ENCODE peak calls at places on chromosomes 6 and 20, in five cellular contexts. One of them, this sample, is unnamed.

GRCh38 chr20:25283221-25283951 is 35.5 kb downstream of the PYGB start:
- DNase-seq in dorsolateral prefrontal cortex: peak; percentile 8
- DNase-seq in choroid plexus epithelial cell: no peak
- DNase-seq in GM23338: no peak
- DNase-seq in endodermal cell: no peak
- DNase-seq in this sample: no peak

GRCh38 chr6:73062121-73062520 is 163.2 kb downstream of the KHDC1L start:
- DNase-seq in dorsolateral prefrontal cortex: no peak
- DNase-seq in choroid plexus epithelial cell: no peak
- DNase-seq in GM23338: no peak
- DNase-seq in endodermal cell: no peak
- DNase-seq in this sample: no peak

GRCh38 chr6:63636516-63636968 is 940 bp downstream of the PHF3 start:
- DNase-seq in dorsolateral prefrontal cortex: peak; percentile 74
- DNase-seq in choroid plexus epithelial cell: peak; percentile 45
- DNase-seq in GM23338: peak; percentile 75
- DNase-seq in endodermal cell: peak; percentile 81
- DNase-seq in this sample: peak; percentile 60

GRCh38 chr6:39362487-39362865 is 40.0 kb upstream of the KCNK16 start:
- DNase-seq in dorsolateral prefrontal cortex: peak; percentile 46
- DNase-seq in choroid plexus epithelial cell: no peak
- DNase-seq in GM23338: peak; percentile 48
- DNase-seq in endodermal cell: peak; percentile 71
- DNase-seq in this sample: no peak

GRCh38 chr20:24379116-24379927 is 90.1 kb upstream of the SYNDIG1 start:
- DNase-seq in dorsolateral prefrontal cortex: peak; percentile 44
- DNase-seq in choroid plexus epithelial cell: peak; percentile 64
- DNase-seq in GM23338: no peak
- DNase-seq in endodermal cell: no peak
- DNase-seq in this sample: no peak

GRCh38 chr6:159978291-159979135 is 9.6 kb downstream of the IGF2R start:
- DNase-seq in dorsolateral prefrontal cortex: no peak
- DNase-seq in choroid plexus epithelial cell: no peak
- DNase-seq in GM23338: peak; percentile 52
- DNase-seq in endodermal cell: peak; percentile 70
- DNase-seq in this sample: peak; percentile 81

GRCh38 chr6:24827162-24827561 is 28.4 kb upstream of the ARMH2 start:
- DNase-seq in dorsolateral prefrontal cortex: no peak
- DNase-seq in choroid plexus epithelial cell: no peak
- DNase-seq in GM23338: no peak
- DNase-seq in endodermal cell: no peak
- DNase-seq in this sample: no peak

GRCh38 chr6:72857791-72858190 is 235.9 kb downstream of the KCNQ5 start:
- DNase-seq in dorsolateral prefrontal cortex: no peak
- DNase-seq in choroid plexus epithelial cell: peak; percentile 36
- DNase-seq in GM23338: no peak
- DNase-seq in endodermal cell: no peak
- DNase-seq in this sample: no peak

GRCh38 chr20:35942243-35942642 is 12.1 kb downstream of the SCAND1 start:
- DNase-seq in dorsolateral prefrontal cortex: no peak
- DNase-seq in choroid plexus epithelial cell: no peak
- DNase-seq in GM23338: no peak
- DNase-seq in endodermal cell: no peak
- DNase-seq in this sample: no peak

GRCh38 chr20:52305029-52305645 is 113.6 kb upstream of the ZFP64 start:
- DNase-seq in dorsolateral prefrontal cortex: no peak
- DNase-seq in choroid plexus epithelial cell: no peak
- DNase-seq in GM23338: no peak
- DNase-seq in endodermal cell: no peak
- DNase-seq in this sample: no peak

GRCh38 chr20:37524859-37525708 is 2.6 kb downstream of the BLCAP start:
- DNase-seq in dorsolateral prefrontal cortex: no peak
- DNase-seq in choroid plexus epithelial cell: no peak
- DNase-seq in GM23338: no peak
- DNase-seq in endodermal cell: peak; percentile 31
- DNase-seq in this sample: no peak

GRCh38 chr6:52663120-52663934 is 7.6 kb upstream of the TMEM14A start:
- DNase-seq in dorsolateral prefrontal cortex: peak; percentile 28
- DNase-seq in choroid plexus epithelial cell: peak; percentile 89
- DNase-seq in GM23338: peak; percentile 80
- DNase-seq in endodermal cell: peak; percentile 61
- DNase-seq in this sample: peak; percentile 88

GRCh38 chr6:14865609-14866100 is 380.2 kb upstream of the JARID2 start:
- DNase-seq in dorsolateral prefrontal cortex: no peak
- DNase-seq in choroid plexus epithelial cell: peak; percentile 12
- DNase-seq in GM23338: no peak
- DNase-seq in endodermal cell: no peak
- DNase-seq in this sample: peak; percentile 28

GRCh38 chr20:17641520-17641964 is 40.5 kb downstream of the RRBP1 start:
- DNase-seq in dorsolateral prefrontal cortex: no peak
- DNase-seq in choroid plexus epithelial cell: no peak
- DNase-seq in GM23338: no peak
- DNase-seq in endodermal cell: no peak
- DNase-seq in this sample: no peak

GRCh38 chr20:41432620-41433602 is 66.3 kb upstream of the EMILIN3 start:
- DNase-seq in dorsolateral prefrontal cortex: no peak
- DNase-seq in choroid plexus epithelial cell: peak; percentile 29
- DNase-seq in GM23338: no peak
- DNase-seq in endodermal cell: no peak
- DNase-seq in this sample: peak; percentile 44

GRCh38 chr20:36344517-36345132 is 38.5 kb downstream of the DLGAP4 start:
- DNase-seq in dorsolateral prefrontal cortex: no peak
- DNase-seq in choroid plexus epithelial cell: peak; percentile 63
- DNase-seq in GM23338: peak; percentile 95
- DNase-seq in endodermal cell: peak; percentile 96
- DNase-seq in this sample: peak; percentile 26

GRCh38 chr6:63441266-63441956 is 121.6 kb upstream of the LGSN start:
- DNase-seq in dorsolateral prefrontal cortex: no peak
- DNase-seq in choroid plexus epithelial cell: no peak
- DNase-seq in GM23338: peak; percentile 28
- DNase-seq in endodermal cell: peak; percentile 61
- DNase-seq in this sample: peak; percentile 63

GRCh38 chr6:147390909-147391536 is 117.5 kb upstream of the SAMD5 start:
- DNase-seq in dorsolateral prefrontal cortex: peak; percentile 27
- DNase-seq in choroid plexus epithelial cell: peak; percentile 64
- DNase-seq in GM23338: peak; percentile 43
- DNase-seq in endodermal cell: no peak
- DNase-seq in this sample: peak; percentile 18

GRCh38 chr20:53949319-53949839 is 121.0 kb downstream of the BCAS1 start:
- DNase-seq in dorsolateral prefrontal cortex: no peak
- DNase-seq in choroid plexus epithelial cell: peak; percentile 82
- DNase-seq in GM23338: no peak
- DNase-seq in endodermal cell: no peak
- DNase-seq in this sample: peak; percentile 75

GRCh38 chr6:46815130-46815529 is 21.9 kb downstream of the MEP1A start:
- DNase-seq in dorsolateral prefrontal cortex: no peak
- DNase-seq in choroid plexus epithelial cell: no peak
- DNase-seq in GM23338: no peak
- DNase-seq in endodermal cell: no peak
- DNase-seq in this sample: no peak

GRCh38 chr20:4038676-4039075 is 23.3 kb upstream of the RNF24 start:
- DNase-seq in dorsolateral prefrontal cortex: no peak
- DNase-seq in choroid plexus epithelial cell: no peak
- DNase-seq in GM23338: no peak
- DNase-seq in endodermal cell: peak; percentile 56
- DNase-seq in this sample: no peak

GRCh38 chr6:105995403-105995699 is 90.8 kb upstream of the PRDM1 start:
- DNase-seq in dorsolateral prefrontal cortex: no peak
- DNase-seq in choroid plexus epithelial cell: no peak
- DNase-seq in GM23338: no peak
- DNase-seq in endodermal cell: no peak
- DNase-seq in this sample: no peak

GRCh38 chr6:11093065-11093590 is 506 bp upstream of the SMIM13 start:
- DNase-seq in dorsolateral prefrontal cortex: peak; percentile 30
- DNase-seq in choroid plexus epithelial cell: peak; percentile 56
- DNase-seq in GM23338: no peak
- DNase-seq in endodermal cell: no peak
- DNase-seq in this sample: peak; percentile 85

DNA sequence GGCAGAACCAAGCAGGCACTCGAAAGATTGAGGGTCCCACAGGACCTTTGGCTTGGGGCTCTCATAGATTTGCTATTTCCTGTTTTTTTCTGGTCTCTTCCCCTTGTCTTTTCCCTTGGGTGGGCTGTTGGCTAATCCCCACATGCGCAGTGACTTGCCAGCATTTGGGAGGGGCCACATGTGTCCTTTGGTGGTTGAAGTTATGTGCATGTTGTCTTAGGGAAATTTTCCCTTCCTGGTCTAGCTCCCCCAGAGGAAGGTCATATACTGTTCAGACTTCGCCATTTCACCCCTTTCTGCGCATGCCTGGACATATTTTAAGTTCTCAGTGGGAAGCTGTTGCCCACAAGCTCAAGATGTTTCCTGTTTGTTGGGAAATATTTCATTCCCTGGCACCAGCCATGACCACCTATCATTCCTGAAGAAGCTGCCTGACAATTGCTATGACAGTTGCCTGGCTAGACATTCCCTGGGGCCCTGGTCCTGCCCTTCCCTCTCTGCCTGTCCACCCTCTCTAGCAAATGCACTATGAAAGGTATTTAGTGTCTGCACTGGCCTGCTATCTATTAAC is 156.2 kb upstream of the THBS2 start:
- DNase-seq in dorsolateral prefrontal cortex: no peak
- DNase-seq in choroid plexus epithelial cell: peak; percentile 10
- DNase-seq in GM23338: no peak
- DNase-seq in endodermal cell: no peak
- DNase-seq in this sample: no peak
- TF ChIP-seq CTCF in dorsolateral prefrontal cortex: no peak
- TF ChIP-seq CTCF in choroid plexus epithelial cell: peak; percentile 5
- TF ChIP-seq CTCF in GM23338: no peak
- TF ChIP-seq CTCF in endodermal cell: no peak
- TF ChIP-seq CTCF in this sample: no peak

DNA sequence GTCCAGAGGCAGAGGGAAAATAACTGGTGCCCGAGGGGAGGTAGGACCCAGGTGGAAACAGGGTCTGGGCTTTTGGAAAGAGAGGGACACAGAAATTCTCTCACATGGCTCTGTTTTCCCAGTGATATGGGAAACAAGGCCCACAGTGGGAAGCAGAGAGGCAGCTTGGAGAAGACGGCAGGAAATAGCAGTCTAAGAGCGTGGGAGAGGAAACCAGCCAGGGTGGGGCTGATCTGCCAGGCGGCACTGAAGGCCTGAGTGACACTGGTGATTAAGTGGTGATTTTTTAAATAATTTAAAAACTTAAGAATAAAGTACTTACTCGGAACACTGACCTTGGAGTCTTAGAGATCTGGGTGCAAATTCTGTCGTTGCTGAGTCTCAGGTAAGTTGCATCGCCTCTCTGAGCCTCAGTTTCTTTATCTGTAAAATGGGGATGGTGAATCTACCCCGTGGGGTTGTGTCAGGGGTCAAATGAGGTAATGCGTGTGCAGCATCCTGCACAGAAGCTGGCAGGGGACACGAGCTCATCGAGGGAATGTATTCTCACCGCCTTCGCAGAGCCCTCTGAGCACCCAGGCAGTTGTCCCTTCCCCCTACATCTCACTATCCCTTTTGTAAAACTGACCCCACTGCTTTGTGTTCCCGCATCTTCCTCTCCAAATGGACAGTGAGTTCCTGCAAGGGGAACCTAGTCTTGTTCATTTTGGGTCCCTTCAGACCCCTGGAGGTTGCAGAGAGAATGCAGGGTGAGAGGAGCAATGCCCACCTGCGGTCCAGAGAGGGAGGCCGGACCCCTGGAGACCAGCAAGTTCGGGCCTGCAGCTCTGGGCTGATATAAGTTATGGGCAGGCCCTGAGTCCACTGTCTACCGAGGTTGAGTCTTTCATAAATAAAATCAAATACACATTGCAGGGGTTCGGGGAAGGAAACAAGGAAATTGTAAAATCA is 228.6 kb upstream of the PMEPA1 start:
- DNase-seq in dorsolateral prefrontal cortex: no peak
- DNase-seq in choroid plexus epithelial cell: peak; percentile 8
- DNase-seq in GM23338: peak; percentile 37
- DNase-seq in endodermal cell: peak; percentile 69
- DNase-seq in this sample: no peak
- H3K4me3 ChIP-seq in dorsolateral prefrontal cortex: no peak overlapping the region
- H3K4me3 ChIP-seq in choroid plexus epithelial cell: no peak overlapping the region
- H3K4me3 ChIP-seq in GM23338: no peak overlapping the region
- H3K4me3 ChIP-seq in endodermal cell: no peak overlapping the region
- H3K4me3 ChIP-seq in this sample: no peak overlapping the region

GRCh38 chr6:114421219-114421618 is 78.4 kb upstream of the HS3ST5 start:
- DNase-seq in dorsolateral prefrontal cortex: no peak
- DNase-seq in choroid plexus epithelial cell: no peak
- DNase-seq in GM23338: peak; percentile 64
- DNase-seq in endodermal cell: peak; percentile 63
- DNase-seq in this sample: no peak

GRCh38 chr6:114419175-114419574 is 76.4 kb upstream of the HS3ST5 start:
- DNase-seq in dorsolateral prefrontal cortex: no peak
- DNase-seq in choroid plexus epithelial cell: no peak
- DNase-seq in GM23338: no peak
- DNase-seq in endodermal cell: no peak
- DNase-seq in this sample: peak; percentile 64

DNA sequence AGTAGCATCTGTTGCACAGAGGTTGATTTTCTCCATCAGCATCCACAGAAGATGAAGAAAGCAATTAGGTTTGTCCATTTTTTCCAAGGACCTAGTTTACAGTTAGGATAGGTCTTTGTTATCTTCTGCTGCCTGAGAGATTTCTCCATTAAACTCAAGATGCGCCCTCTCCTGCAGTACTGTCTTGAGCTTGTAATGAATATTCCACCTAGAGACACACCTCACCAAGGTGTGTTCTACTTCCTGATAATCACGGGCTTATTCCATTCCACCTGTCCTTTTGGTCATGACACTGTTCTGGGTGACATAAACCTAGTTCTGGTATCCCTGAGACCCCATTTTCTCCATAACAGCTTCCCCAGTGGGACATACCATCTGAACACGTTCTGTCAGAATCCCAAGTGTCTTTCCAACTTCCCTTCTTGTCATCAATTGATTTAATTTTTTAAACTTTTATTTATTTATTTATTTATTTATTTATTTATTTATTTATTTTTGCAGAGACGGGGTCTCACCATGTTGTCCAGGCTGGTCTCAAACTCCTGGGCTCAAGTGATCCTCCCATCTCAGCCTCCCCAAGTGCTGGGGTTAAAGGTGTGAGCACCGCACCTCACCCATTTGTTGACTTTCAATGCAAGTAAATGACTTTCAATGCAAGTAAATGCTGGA is 75.6 kb upstream of the HS3ST5 start:
- DNase-seq in dorsolateral prefrontal cortex: no peak
- DNase-seq in choroid plexus epithelial cell: no peak
- DNase-seq in GM23338: no peak
- DNase-seq in endodermal cell: no peak
- DNase-seq in this sample: no peak
- TF ChIP-seq CTCF in dorsolateral prefrontal cortex: no peak
- TF ChIP-seq CTCF in choroid plexus epithelial cell: no peak
- TF ChIP-seq CTCF in GM23338: no peak
- TF ChIP-seq CTCF in endodermal cell: no peak
- TF ChIP-seq CTCF in this sample: no peak

DNA sequence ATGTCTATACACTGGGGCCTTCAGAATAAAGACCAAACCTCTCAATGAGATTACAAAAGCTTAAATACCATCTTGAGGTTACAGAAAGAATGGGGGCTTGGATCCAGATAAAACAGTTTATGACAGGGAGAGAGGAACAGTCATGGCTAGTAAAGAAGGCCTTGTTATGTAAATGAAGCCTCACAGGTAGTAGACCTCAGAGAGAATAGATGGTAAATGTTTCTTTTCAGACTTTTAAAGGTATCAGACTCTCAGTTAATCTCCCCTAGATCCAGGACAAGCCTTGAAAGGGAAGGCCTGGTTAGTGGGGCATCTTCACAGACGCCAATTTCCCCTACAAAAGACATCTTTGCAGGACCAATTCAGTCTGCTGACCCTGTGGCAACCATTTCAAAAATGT is 1325.6 kb downstream of the HACE1 start:
- DNase-seq in dorsolateral prefrontal cortex: no peak
- DNase-seq in choroid plexus epithelial cell: no peak
- DNase-seq in GM23338: peak; percentile 50
- DNase-seq in endodermal cell: peak; percentile 44
- DNase-seq in this sample: no peak
- H3K4me3 ChIP-seq in dorsolateral prefrontal cortex: no peak overlapping the region
- H3K4me3 ChIP-seq in choroid plexus epithelial cell: no peak overlapping the region
- H3K4me3 ChIP-seq in GM23338: no peak overlapping the region
- H3K4me3 ChIP-seq in endodermal cell: no peak overlapping the region
- H3K4me3 ChIP-seq in this sample: no peak overlapping the region

This sample was measured in GM12865.